ENCODE peak calls at places on chromosomes 6 and 20, in four cellular contexts. N, R, X and D are unnamed samples.

GRCh38 chr20:37990571-37991151 is 42.6 kb downstream of the TTI1 start:
- DNase-seq in N (peak; percentile 73), R (peak; percentile 93), X (peak; percentile 70), D (no peak)

GRCh38 chr6:89564752-89565427 is 73.7 kb downstream of the LYRM2 start:
- DNase-seq in N (no peak), R (no peak), X (no peak), D (no peak)

GRCh38 chr6:157613011-157613522 is 210.0 kb upstream of the SNX9 start:
- DNase-seq in N (peak; percentile 84), R (no peak), X (no peak), D (no peak)

GRCh38 chr6:18148304-18149025 is 6.4 kb downstream of the TPMT start:
- DNase-seq in N (peak; percentile 83), R (no peak), X (no peak), D (no peak)

GRCh38 chr20:4896971-4897497 is 104.3 kb downstream of the SLC23A2 start:
- DNase-seq in N (no peak), R (peak; percentile 28), X (no peak), D (no peak)

GRCh38 chr6:52046456-52046855 is 41.0 kb downstream of the PKHD1 start:
- DNase-seq in N (no peak), R (no peak), X (peak; percentile 34), D (no peak)

GRCh38 chr6:166736606-166737005 is 109.6 kb upstream of the RPS6KA2 start:
- DNase-seq in N (peak; percentile 65), R (no peak), X (no peak), D (no peak)

GRCh38 chr6:39128106-39128505 is 13.1 kb upstream of the SAYSD1 start:
- DNase-seq in N (no peak), R (no peak), X (no peak), D (no peak)

GRCh38 chr20:17611290-17611539 is 41.3 kb downstream of the DSTN start:
- DNase-seq in N (no peak), R (no peak), X (peak; percentile 76), D (no peak)

GRCh38 chr6:166008441-166009369 is 158.9 kb downstream of the TBXT start:
- DNase-seq in N (peak; percentile 64), R (no peak), X (no peak), D (peak; percentile 51)

GRCh38 chr6:166598441-166599138 is 12.1 kb upstream of the RAMACL start:
- DNase-seq in N (peak; percentile 89), R (no peak), X (peak; percentile 49), D (no peak)

GRCh38 chr6:7108964-7109836 is 1.4 kb downstream of the RREB1 start:
- DNase-seq in N (peak; percentile 62), R (peak; percentile 57), X (peak; percentile 77), D (no peak)

GRCh38 chr6:124986146-124986545 is 23.9 kb downstream of the RNF217 start:
- DNase-seq in N (no peak), R (no peak), X (no peak), D (no peak)

GRCh38 chr6:88050140-88050818 is 2.6 kb downstream of the SPACA1 start:
- DNase-seq in N (no peak), R (no peak), X (no peak), D (no peak)

GRCh38 chr6:100173211-100173610 is 179.2 kb upstream of the MCHR2 start:
- DNase-seq in N (no peak), R (no peak), X (no peak), D (no peak)

GRCh38 chr6:91569071-91569470 is 982.2 kb upstream of the MAP3K7 start:
- DNase-seq in N (peak; percentile 80), R (no peak), X (no peak), D (no peak)

DNA sequence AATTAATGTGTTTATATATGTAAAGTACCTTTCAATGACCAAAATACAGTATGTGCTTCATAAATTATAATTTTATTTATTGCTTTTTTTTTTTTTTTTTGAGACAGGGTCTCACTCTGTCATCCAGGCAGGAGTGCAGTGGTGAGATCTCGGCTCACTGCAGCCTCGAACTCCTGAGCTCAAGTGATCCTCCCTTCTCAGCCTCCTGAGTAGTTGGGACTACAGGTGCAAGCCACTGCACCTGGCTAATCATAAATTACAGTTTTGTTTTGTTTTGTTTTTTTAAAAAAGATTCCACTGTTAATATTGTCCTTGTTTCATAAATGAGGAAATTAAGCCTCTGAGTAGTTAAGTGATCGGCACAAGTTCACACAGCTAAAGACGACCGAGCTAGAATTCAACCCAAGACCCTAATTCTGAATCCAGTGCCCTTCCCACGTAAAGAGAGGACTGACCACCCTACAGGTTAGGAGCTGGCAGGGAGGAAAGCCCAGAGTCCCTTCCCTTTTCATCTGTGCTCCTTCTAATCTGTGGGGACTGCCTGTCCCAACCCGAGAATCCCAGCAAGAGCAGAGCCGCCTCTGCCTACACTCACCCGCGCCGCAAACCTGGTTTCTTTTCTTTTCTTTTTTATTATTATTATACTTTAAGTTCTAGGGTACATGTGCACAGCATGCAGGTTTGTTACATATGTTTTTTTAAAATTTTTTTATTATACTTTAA is 8.5 kb upstream of the GDF5 start:
- DNase-seq in N (no peak), R (no peak), X (no peak), D (no peak)
- H3K4me3 ChIP-seq in N (no peak overlapping the region), R (peak overlapping the region; percentile 52), X (no peak overlapping the region), D (peak overlapping the region; percentile 44)

GRCh38 chr6:32148722-32149576 is 2.8 kb downstream of the PRRT1 start:
- DNase-seq in N (peak; percentile 60), R (no peak), X (peak; percentile 77), D (no peak)
- H3K4me3 ChIP-seq in N (peak overlapping the region; percentile 32), R (no peak overlapping the region), X (no peak overlapping the region), D (no peak overlapping the region)

GRCh38 chr20:50513169-50514034 is 3.2 kb downstream of the PTPN1 start:
- DNase-seq in N (peak; percentile 73), R (peak; percentile 43), X (no peak), D (no peak)
- H3K4me3 ChIP-seq in N (peak overlapping the region; percentile 98), R (peak overlapping the region; percentile 99), X (no peak overlapping the region), D (no peak overlapping the region)

DNA sequence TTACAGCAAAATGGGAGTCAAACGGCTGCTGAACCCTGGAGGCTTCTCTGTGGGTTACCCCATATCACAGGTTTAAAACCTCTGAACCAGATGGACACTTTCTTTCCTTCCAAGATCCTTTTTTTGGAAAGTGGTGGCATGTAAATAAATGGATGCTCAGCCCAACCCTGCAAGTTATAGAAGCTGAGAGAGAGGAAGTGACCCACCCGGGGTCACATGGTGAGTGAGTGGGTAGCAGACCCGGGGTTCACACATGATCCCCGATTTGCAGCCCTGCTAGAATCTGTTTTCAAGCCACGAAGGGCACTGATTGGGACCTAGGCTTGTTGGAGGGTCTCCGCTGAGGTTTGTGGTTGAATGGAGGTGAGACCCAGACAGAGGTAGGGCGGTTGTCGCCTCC is 32.0 kb downstream of the SIRPA start:
- DNase-seq in N (no peak), R (no peak), X (no peak), D (no peak)
- H3K4me3 ChIP-seq in N (no peak overlapping the region), R (no peak overlapping the region), X (no peak overlapping the region), D (no peak overlapping the region)

GRCh38 chr20:21511485-21511849 is 2.4 kb downstream of the NKX2-2 start:
- DNase-seq in N (no peak), R (no peak), X (no peak), D (no peak)

GRCh38 chr20:21512634-21513180 is 1.2 kb downstream of the NKX2-2 start:
- DNase-seq in N (no peak), R (no peak), X (no peak), D (no peak)

GRCh38 chr20:21513181-21513663 is 642 bp downstream of the NKX2-2 start:
- DNase-seq in N (no peak), R (no peak), X (no peak), D (no peak)

GRCh38 chr20:21510995-21511394 is 2.9 kb downstream of the NKX2-2 start:
- DNase-seq in N (no peak), R (no peak), X (no peak), D (no peak)

GRCh38 chr20:21511850-21512633 is 1.8 kb downstream of the NKX2-2 start:
- DNase-seq in N (no peak), R (no peak), X (no peak), D (no peak)
- H3K4me3 ChIP-seq in N (peak overlapping the region; percentile 31), R (no peak overlapping the region), X (no peak overlapping the region), D (no peak overlapping the region)

GRCh38 chr6:108157972-108158441 is 7.8 kb upstream of the NR2E1 start:
- DNase-seq in N (no peak), R (no peak), X (no peak), D (no peak)
- H3K4me3 ChIP-seq in N (no peak overlapping the region), R (no peak overlapping the region), X (no peak overlapping the region), D (no peak overlapping the region)

DNA sequence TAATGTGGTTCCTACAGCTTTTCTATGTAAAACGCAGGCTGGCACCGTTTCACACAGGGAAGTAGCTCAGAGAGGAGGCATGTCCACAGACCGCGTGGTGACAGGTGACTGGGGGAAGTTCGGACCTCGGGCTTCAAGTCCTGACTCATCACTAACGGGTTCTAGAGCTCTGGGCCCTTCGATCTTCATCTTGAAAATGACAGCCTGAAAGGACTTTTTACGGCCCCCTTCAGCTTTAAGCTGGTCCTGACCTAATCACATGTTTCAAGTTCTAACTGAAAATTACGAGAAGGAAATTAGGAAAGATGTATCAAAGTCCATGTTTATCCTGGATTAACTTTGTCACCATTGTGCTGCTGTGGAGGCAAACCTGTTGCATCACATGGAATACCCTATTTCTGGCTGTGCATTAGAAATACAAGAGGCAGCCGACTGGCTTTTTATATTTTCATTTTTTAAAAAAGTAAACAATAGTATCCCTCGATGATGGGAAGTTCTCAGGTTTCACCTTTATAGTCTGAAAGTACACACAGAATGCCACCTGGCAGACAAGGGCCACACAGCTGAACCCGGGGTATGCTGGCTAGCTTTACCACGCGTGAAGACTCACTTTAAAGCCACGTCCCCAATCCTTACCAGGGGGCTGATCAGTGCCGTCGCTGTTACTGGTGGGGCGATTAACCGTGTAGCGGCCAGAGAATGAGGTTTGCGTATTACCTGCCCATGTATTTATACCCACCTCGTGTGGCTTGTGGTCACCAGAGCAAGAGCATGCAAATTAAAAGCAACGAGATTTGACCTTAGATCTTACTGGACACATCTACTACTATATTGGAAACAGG is 1.9 kb downstream of the MAN1A1 start:
- DNase-seq in N (no peak), R (peak; percentile 78), X (peak; percentile 72), D (no peak)
- H3K4me3 ChIP-seq in N (peak overlapping the region; percentile 92), R (peak overlapping the region; percentile 99), X (peak overlapping the region; percentile 73), D (no peak overlapping the region)

DNA sequence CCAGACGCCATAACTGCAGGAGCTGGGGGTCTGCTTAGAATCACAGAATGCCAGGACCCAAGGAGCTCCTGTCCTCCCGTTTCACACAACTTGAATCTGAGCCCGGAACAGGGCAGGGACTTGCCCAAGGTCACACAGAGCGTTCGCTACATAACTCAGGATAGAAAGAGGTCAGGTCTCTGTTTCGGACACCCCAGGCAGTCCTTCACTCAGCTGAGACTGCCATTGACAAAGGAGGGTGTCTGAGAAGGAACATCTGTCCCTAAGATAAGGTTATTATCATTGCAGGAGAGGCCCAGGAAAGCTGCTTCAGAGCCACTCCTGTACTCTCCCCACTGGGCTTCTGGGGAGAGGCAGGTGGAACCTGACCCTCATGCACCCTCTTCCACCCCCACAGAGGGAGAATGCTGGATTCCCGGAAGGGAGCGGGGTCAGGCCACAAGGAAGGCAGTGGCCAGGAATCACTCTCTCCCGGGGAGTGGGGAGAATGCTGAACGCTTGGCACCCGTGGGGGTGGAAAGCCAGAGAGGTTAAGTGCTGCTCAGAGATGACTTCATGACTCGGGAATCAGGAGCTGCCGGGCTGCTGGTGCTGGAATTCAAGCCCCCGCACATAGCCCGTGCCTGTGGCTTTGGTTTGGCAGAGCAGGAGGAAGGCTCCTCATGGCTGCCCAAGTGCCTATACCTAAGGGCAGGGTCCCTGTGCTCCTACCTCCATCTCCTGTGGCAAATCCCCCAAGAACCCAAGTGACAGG is 10.7 kb downstream of the SDC4 start:
- DNase-seq in N (peak; percentile 93), R (no peak), X (peak; percentile 81), D (no peak)
- H3K4me3 ChIP-seq in N (no peak overlapping the region), R (no peak overlapping the region), X (no peak overlapping the region), D (no peak overlapping the region)